ENCODE peak calls at places on chromosome 9, in four cellular contexts. S is neural progenitor cell, C is MM.1S, J is GM23338. R is an unnamed sample. For H3F3A, the result is how much of the 10 kb centered on the place peaks cover.

GRCh38 chr9:113963914-113964739 is 88.0 kb downstream of the ZNF618 start:
- DNase-seq in S (no peak), C (no peak), J (peak), R (no peak)

GRCh38 chr9:4073371-4073770 is 226.5 kb downstream of the GLIS3 start:
- DNase-seq in S (peak), C (no peak), J (peak), R (no peak)

GRCh38 chr9:75962186-75963036 is 71.9 kb downstream of the PCSK5 start:
- DNase-seq in S (no peak), C (no peak), J (no peak), R (peak)

GRCh38 chr9:18905033-18905882 is 127.8 kb downstream of the SAXO1 start:
- DNase-seq in S (no peak), C (no peak), J (no peak), R (no peak)

GRCh38 chr9:137265496-137266161 is 10.5 kb downstream of the NELFB start:
- DNase-seq in S (no peak), C (no peak), J (no peak), R (no peak)

GRCh38 chr9:96323169-96323568 is 21.2 kb upstream of the HSD17B3 start:
- DNase-seq in S (no peak), C (no peak), J (no peak), R (no peak)

GRCh38 chr9:26245072-26245471 is 566.8 kb upstream of the TUSC1 start:
- DNase-seq in S (no peak), C (no peak), J (no peak), R (no peak)

GRCh38 chr9:111959468-111959941 is 62.9 kb downstream of the UGCG start:
- DNase-seq in S (no peak), C (no peak), J (no peak), R (peak)

GRCh38 chr9:35490155-35490909 is 421 bp downstream of the RUSC2 start:
- DNase-seq in S (peak), C (no peak), J (peak), R (no peak)

GRCh38 chr9:95167998-95168397 is 149.5 kb downstream of the FANCC start:
- DNase-seq in S (peak), C (peak), J (peak), R (peak)

GRCh38 chr9:110591526-110591925 is 12.0 kb upstream of the SVEP1 start:
- DNase-seq in S (no peak), C (no peak), J (no peak), R (peak)

GRCh38 chr9:91161465-91162275 is 200.0 kb downstream of the AUH start:
- DNase-seq in S (no peak), C (no peak), J (no peak), R (no peak)

GRCh38 chr9:91197232-91198181 is 164.2 kb downstream of the AUH start:
- DNase-seq in S (no peak), C (no peak), J (peak), R (peak)

GRCh38 chr9:19488721-19489120 is 79.9 kb downstream of the ACER2 start:
- DNase-seq in S (no peak), C (no peak), J (no peak), R (no peak)

GRCh38 chr9:33719581-33720374 is 75.6 kb upstream of the PRSS3 start:
- DNase-seq in S (peak), C (peak), J (peak), R (peak)

GRCh38 chr9:70392189-70392588 is 22.3 kb downstream of the KLF9 start:
- DNase-seq in S (no peak), C (no peak), J (no peak), R (no peak)

GRCh38 chr9:137459601-137460362 is 648 bp upstream of the NSMF start:
- DNase-seq in S (no peak), C (no peak), J (no peak), R (no peak)

GRCh38 chr9:106886111-106887046 is 23.4 kb downstream of the ZNF462 start:
- DNase-seq in S (no peak), C (no peak), J (no peak), R (no peak)

GRCh38 chr9:71758785-71759184 is 9.5 kb downstream of the CEMIP2 start:
- DNase-seq in S (no peak), C (no peak), J (no peak), R (peak)

GRCh38 chr9:127637322-127637847 is 25.3 kb downstream of the STXBP1 start:
- DNase-seq in S (no peak), C (no peak), J (no peak), R (no peak)

GRCh38 chr9:106784076-106784475 is 78.9 kb upstream of the ZNF462 start:
- DNase-seq in S (peak), C (no peak), J (no peak), R (no peak)

GRCh38 chr9:97109194-97109811 is 70.4 kb upstream of the CTSV start:
- DNase-seq in S (peak), C (peak), J (peak), R (peak)

GRCh38 chr9:76887003-76887821 is 18.7 kb downstream of the PRUNE2 start:
- DNase-seq in S (no peak), C (no peak), J (no peak), R (no peak)

GRCh38 chr9:23563497-23563896 is 262.5 kb downstream of the ELAVL2 start:
- DNase-seq in S (no peak), C (no peak), J (no peak), R (no peak)

GRCh38 chr9:93134740-93135444 is 841 bp upstream of the NINJ1 start:
- DNase-seq in S (no peak), C (no peak), J (no peak), R (no peak)

DNA sequence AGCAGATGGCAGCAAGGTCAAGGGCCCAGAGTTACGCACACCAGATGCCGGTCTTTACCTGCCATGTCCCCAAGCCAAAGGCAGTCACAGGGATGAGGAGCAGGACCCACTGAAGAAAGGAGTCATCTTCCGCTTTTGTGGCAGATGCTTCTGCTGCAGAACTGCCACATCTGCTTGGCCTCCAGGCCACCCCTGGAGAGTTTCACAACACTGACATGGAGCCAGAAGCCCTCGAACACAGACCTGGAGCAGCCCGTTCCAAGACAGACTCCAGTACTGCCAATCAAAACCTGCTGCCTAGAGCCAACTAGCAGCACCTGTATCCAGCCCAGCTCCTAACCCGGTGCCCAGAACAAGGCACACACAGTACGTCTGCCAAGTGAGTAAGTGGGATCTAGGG is 1.5 kb downstream of the SURF1 start:
- DNase-seq in S (no peak), C (no peak), J (no peak), R (no peak)
- H3F3A ChIP-seq in S (under half), C (half or more), J (under half), R (half or more)

DNA sequence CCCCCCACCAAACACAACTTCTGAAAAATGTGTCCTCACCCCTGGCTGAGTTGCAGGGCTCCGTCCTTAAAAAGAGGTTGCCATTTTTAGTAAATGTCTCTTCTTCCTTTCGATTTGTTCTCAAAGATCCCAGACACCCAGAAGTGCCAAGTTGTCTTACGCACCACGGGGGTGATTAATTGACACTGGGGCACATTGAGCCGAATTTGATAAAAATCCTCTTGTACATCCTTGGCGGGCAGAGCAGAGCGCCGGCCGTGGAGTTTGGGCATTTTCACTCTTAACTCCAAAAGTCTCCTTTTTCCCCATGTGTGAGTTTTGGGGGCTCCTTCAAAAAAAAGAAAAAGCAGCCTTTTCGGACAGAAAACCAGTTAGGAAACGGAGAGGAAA is 4.5 kb downstream of the LMX1B start:
- DNase-seq in S (no peak), C (no peak), J (no peak), R (no peak)
- TF ChIP-seq EZH2 in S (no peak), C (no peak), J (peak), R (no peak)

GRCh38 chr9:124353811-124354274 is 61.4 kb downstream of the PSMB7 start:
- DNase-seq in S (no peak), C (no peak), J (no peak), R (no peak)

GRCh38 chr9:124351672-124352468 is 63.4 kb downstream of the PSMB7 start:
- DNase-seq in S (no peak), C (no peak), J (no peak), R (no peak)

GRCh38 chr9:124354364-124355031 is 60.7 kb downstream of the PSMB7 start:
- DNase-seq in S (no peak), C (no peak), J (no peak), R (no peak)

GRCh38 chr9:124352616-124353015 is 62.6 kb downstream of the PSMB7 start:
- DNase-seq in S (no peak), C (no peak), J (no peak), R (no peak)

DNA sequence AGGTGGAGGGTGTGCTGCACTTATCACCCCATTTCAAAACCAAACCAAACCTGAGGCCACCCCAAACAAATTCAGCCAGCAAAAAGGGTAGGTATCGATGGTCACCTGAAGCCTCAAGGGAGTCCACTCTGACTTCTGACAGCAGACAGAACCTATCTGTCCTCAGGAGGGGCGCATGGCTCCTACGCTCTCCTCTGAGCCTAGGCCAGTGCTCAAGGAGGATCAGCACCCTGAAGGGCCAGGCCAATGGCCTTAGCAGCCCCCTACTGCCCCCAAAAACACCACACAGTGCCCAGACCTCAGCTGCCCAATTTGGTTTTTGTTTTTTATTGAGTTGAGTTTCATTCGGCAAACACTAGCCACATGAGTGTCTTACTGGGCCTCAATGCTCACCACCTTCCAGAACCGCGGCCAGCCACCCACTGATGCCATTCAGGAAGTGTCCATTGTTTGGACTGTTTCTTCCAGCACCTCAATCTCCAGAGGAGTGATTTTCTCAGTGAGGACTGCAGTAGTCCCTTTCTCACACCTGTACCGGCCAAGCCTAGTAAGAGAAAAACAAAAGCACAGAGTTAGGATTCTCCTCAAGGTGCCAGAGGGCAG is 62.0 kb downstream of the PSMB7 start:
- DNase-seq in S (no peak), C (no peak), J (no peak), R (no peak)
- H3F3A ChIP-seq in S (under half), C (under half), J (under half), R (under half)

GRCh38 chr9:36986548-36987408 is 47.3 kb downstream of the PAX5 start:
- DNase-seq in S (peak), C (no peak), J (peak), R (no peak)
- TF ChIP-seq EZH2 in S (peak), C (no peak), J (peak), R (no peak)

GRCh38 chr9:129703667-129704355 is 38.4 kb downstream of the PRRX2 start:
- DNase-seq in S (no peak), C (no peak), J (no peak), R (no peak)

GRCh38 chr9:129701054-129701453 is 35.6 kb downstream of the PRRX2 start:
- DNase-seq in S (no peak), C (no peak), J (no peak), R (no peak)

GRCh38 chr9:129703121-129703520 is 37.7 kb downstream of the PRRX2 start:
- DNase-seq in S (no peak), C (no peak), J (no peak), R (no peak)

GRCh38 chr9:129701549-129701948 is 36.1 kb downstream of the PRRX2 start:
- DNase-seq in S (no peak), C (no peak), J (no peak), R (no peak)

DNA sequence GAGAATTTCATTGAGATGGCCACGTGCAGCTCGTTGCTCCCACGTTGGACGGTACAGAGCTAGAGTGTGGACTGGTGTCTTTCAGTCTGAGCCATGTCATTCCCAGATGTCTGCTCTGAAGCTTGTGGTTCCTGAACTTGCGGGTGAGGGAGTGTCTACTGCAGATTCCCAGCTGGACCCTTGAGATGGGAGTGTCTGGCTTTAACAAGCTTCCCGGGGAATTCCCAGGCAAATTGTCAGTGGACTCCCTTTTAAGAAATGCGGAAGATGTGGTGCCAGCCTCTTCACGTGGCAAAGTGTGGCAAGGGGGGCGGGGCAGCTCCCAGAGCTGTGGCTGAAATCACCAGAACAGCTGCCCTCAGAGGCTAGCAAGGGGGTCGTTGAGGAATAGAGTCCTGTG is 37.1 kb downstream of the PRRX2 start:
- DNase-seq in S (no peak), C (no peak), J (no peak), R (peak)
- H3F3A ChIP-seq in S (under half), C (under half), J (under half), R (under half)

GRCh38 chr9:136133191-136133958 is 14.7 kb upstream of the TMEM250 start:
- DNase-seq in S (peak), C (no peak), J (peak), R (no peak)
- TF ChIP-seq EZH2 in S (peak), C (no peak), J (no peak), R (no peak)

GRCh38 chr9:130042406-130042930 is 521 bp downstream of the FNBP1 start:
- DNase-seq in S (peak), C (peak), J (peak), R (peak)

GRCh38 chr9:130041648-130042405 is 1.2 kb downstream of the FNBP1 start:
- DNase-seq in S (peak), C (no peak), J (peak), R (peak)

GRCh38 chr9:130040901-130041647 is 1.9 kb downstream of the FNBP1 start:
- DNase-seq in S (no peak), C (no peak), J (no peak), R (no peak)

GRCh38 chr9:130043654-130044623 is 950 bp upstream of the FNBP1 start:
- DNase-seq in S (peak), C (no peak), J (peak), R (no peak)

DNA sequence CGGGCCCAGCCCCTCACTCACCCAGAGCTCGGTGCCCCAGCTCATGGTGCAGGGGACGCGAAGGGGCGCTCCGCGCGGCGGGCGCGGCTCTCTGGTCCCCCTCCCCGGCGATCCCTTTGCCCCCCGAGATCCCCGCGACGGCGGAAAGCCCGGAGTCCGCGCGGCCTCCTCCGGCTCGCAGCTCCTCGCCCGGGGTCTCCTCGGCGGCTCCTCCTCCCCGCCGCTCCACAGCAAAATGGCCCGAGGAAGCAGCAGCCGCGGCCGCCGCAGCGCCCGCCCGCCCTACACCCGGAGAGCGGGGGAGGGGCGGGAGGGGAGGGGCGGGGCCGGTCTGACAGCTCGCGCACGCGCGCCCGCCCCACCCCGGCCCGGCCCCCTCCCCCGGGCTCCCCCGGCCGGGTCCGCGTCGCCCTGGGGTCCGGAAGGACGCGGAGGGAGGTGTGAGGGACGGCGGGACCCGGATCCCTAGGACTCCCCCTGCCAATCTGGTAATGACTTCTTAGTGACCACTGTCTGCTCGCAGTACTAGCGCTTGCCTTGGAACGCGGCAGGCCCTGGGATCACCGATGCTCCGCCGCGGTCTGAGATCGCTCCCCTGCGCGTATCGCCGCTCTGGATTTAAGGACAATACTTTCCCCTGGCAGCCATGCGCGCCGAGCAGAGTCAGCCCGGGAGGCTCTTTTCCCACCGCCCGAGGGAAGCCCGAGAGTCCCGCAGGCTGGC is at the start of gene FNBP1:
- DNase-seq in S (peak), C (peak), J (peak), R (peak)
- H3F3A ChIP-seq in S (under half), C (under half), J (under half), R (under half)

GRCh38 chr9:117747571-117747970 is 43.4 kb downstream of the TLR4 start:
- DNase-seq in S (no peak), C (no peak), J (no peak), R (no peak)

GRCh38 chr9:117744856-117745389 is 40.7 kb downstream of the TLR4 start:
- DNase-seq in S (peak), C (no peak), J (peak), R (no peak)

GRCh38 chr9:117746263-117746662 is 42.1 kb downstream of the TLR4 start:
- DNase-seq in S (no peak), C (no peak), J (no peak), R (no peak)

GRCh38 chr9:117744390-117744789 is 40.2 kb downstream of the TLR4 start:
- DNase-seq in S (no peak), C (no peak), J (no peak), R (no peak)

DNA sequence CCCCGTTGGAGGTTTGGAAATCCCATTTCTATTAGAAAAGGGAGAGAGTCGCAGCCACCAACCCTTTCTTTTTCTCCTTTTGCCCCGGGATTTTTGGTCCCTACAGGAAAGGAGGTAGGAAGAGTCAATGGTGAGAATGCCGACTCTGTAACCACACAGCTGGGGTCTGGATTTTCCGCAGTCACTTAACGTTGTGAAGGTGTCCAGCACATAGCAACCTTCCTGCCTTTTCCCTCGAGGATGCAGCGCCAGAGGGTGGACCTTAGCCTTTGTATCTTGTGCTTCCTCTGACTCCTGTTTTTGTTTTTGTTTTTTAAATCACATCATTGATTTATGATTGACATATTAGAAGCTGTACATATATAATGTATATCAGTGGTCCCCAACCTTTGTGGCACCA is 41.4 kb downstream of the TLR4 start:
- DNase-seq in S (no peak), C (no peak), J (no peak), R (no peak)
- TF ChIP-seq EZH2 in S (no peak), C (no peak), J (no peak), R (no peak)